ENCODE peak calls at places on chromosomes 1 and 21, in four cellular contexts. K is tibial artery, T is heart left ventricle, Z is GM06990. G is an unnamed sample.
A peak's percentile ranks its signal among the peaks of the same experiment; 100 is the strongest.

GRCh38 chr1:200317236-200317635 is 92.6 kb downstream of the ZNF281 start:
- DNase-seq in K (no peak), T (no peak), Z (no peak), G (no peak)

GRCh38 chr1:102089791-102090190 is 93.1 kb upstream of the OLFM3 start:
- DNase-seq in Z (no peak), K (no peak), T (no peak), G (no peak)

GRCh38 chr1:3515774-3516480 is 61.5 kb downstream of the ARHGEF16 start:
- DNase-seq in T (no peak), K (no peak), Z (no peak), G (no peak)

GRCh38 chr1:8597455-8597854 is 220.0 kb downstream of the RERE start:
- DNase-seq in Z (no peak), T (no peak), K (no peak), G (no peak)

GRCh38 chr1:143735764-143736461 is 235.9 kb downstream of the FAM72C start:
- DNase-seq in T (no peak), Z (peak; percentile 0), K (no peak), G (peak; percentile 77)

GRCh38 chr1:204302769-204303168 is 57.0 kb downstream of the PLEKHA6 start:
- DNase-seq in T (no peak), Z (no peak), K (no peak), G (no peak)

GRCh38 chr1:98133151-98133550 is 212.3 kb upstream of the DPYD start:
- DNase-seq in K (no peak), Z (no peak), T (no peak), G (no peak)

GRCh38 chr1:100188617-100189016 is 10.6 kb upstream of the LRRC39 start:
- DNase-seq in K (no peak), T (peak; percentile 39), Z (peak; percentile 30), G (peak; percentile 73)

GRCh38 chr1:43414634-43415223 is 25.0 kb downstream of the SZT2 start:
- DNase-seq in T (no peak), K (peak; percentile 64), Z (no peak), G (peak; percentile 57)

GRCh38 chr1:33985656-33986055 is 121.8 kb downstream of the HMGB4 start:
- DNase-seq in T (no peak), K (peak; percentile 27), Z (no peak), G (no peak)

GRCh38 chr1:227560814-227561213 is 2.5 kb upstream of the ZNF678 start:
- DNase-seq in Z (no peak), T (peak; percentile 32), K (no peak), G (no peak)

GRCh38 chr1:235199441-235199840 is 38.4 kb upstream of the RBM34 start:
- DNase-seq in Z (no peak), K (no peak), T (no peak), G (no peak)

GRCh38 chr1:166197141-166197540 is 30.3 kb upstream of the FAM78B start:
- DNase-seq in Z (no peak), K (no peak), T (no peak), G (no peak)

GRCh38 chr1:216095400-216095799 is 327.8 kb downstream of the USH2A start:
- DNase-seq in K (no peak), T (no peak), Z (no peak), G (no peak)

GRCh38 chr1:53292690-53293089 is 35.2 kb downstream of the LRP8 start:
- DNase-seq in Z (peak; percentile 27), T (no peak), K (no peak), G (no peak)

GRCh38 chr1:209844695-209845404 is 17.1 kb downstream of the UTP25 start:
- DNase-seq in K (no peak), Z (no peak), T (no peak), G (no peak)

GRCh38 chr1:178607718-178608408 is 95.0 kb downstream of the TEX35 start:
- DNase-seq in Z (peak; percentile 65), T (no peak), K (no peak), G (no peak)

GRCh38 chr1:180424848-180425457 is 77.4 kb downstream of the ACBD6 start:
- DNase-seq in Z (no peak), T (no peak), K (no peak), G (peak; percentile 26)

GRCh38 chr1:150764617-150765090 is 924 bp downstream of the CTSS start:
- DNase-seq in K (no peak), Z (peak; percentile 15), T (no peak), G (no peak)

GRCh38 chr1:214685906-214686305 is 82.9 kb downstream of the CENPF start:
- DNase-seq in T (no peak), Z (no peak), K (no peak), G (no peak)

GRCh38 chr1:202122639-202123335 is at the start of gene GPR37L1:
- DNase-seq in K (peak; percentile 50), T (peak; percentile 60), Z (no peak), G (peak; percentile 80)

GRCh38 chr1:163147019-163147418 is 55.7 kb downstream of the RGS5 start:
- DNase-seq in K (no peak), Z (no peak), T (no peak), G (peak; percentile 55)

GRCh38 chr1:79550402-79550801 is 543.9 kb upstream of the ADGRL4 start:
- DNase-seq in T (no peak), Z (no peak), K (no peak), G (no peak)

GRCh38 chr1:30823627-30823968 is 66.0 kb upstream of the LAPTM5 start:
- DNase-seq in T (no peak), K (no peak), Z (no peak), G (no peak)

GRCh38 chr1:59699227-59699847 is 115.4 kb upstream of the HOOK1 start:
- DNase-seq in K (no peak), Z (no peak), T (no peak), G (no peak)

GRCh38 chr1:15948600-15949452 is 27.1 kb downstream of the ZBTB17 start:
- DNase-seq in Z (no peak), K (peak; percentile 89), T (peak; percentile 80), G (no peak)

GRCh38 chr1:215635827-215636226 is 68.7 kb downstream of the KCTD3 start:
- DNase-seq in T (no peak), K (no peak), Z (no peak), G (no peak)

GRCh38 chr1:21935393-21935804 is 1.7 kb downstream of the HSPG2 start:
- DNase-seq in Z (no peak), K (no peak), T (peak; percentile 35), G (no peak)

GRCh38 chr1:205458777-205459566 is 3.1 kb upstream of the BLACAT1 start:
- DNase-seq in Z (no peak), K (no peak), T (no peak), G (no peak)

GRCh38 chr1:35533596-35533995 is 23.6 kb downstream of the KIAA0319L start:
- DNase-seq in Z (no peak), T (no peak), K (no peak), G (no peak)

GRCh38 chr1:212774584-212774983 is 17.0 kb downstream of the NSL1 start:
- DNase-seq in Z (no peak), K (no peak), T (no peak), G (no peak)

GRCh38 chr1:112251766-112252506 is 144.1 kb upstream of the CTTNBP2NL start:
- DNase-seq in Z (no peak), T (no peak), K (peak; percentile 25), G (no peak)

GRCh38 chr1:233005703-233006102 is 55.3 kb downstream of the NTPCR start:
- DNase-seq in K (no peak), T (no peak), Z (no peak), G (no peak)

GRCh38 chr21:26572668-26573381 is at the start of gene CYYR1:
- DNase-seq in K (no peak), T (no peak), Z (no peak), G (no peak)

GRCh38 chr1:234839663-234840062 is 229.7 kb upstream of the IRF2BP2 start:
- DNase-seq in K (no peak), T (no peak), Z (no peak), G (no peak)

GRCh38 chr1:233543338-233544255 is 70.3 kb upstream of the KCNK1 start:
- DNase-seq in T (no peak), K (no peak), Z (no peak), G (peak; percentile 14)

GRCh38 chr21:25513810-25514209 is 93.5 kb downstream of the MRPL39 start:
- DNase-seq in T (no peak), Z (no peak), K (no peak), G (no peak)

GRCh38 chr1:206110161-206110560 is 7.0 kb downstream of the AVPR1B start:
- DNase-seq in K (no peak), T (no peak), Z (no peak), G (no peak)

GRCh38 chr1:65176071-65176470 is 28.1 kb downstream of the AK4 start:
- DNase-seq in T (no peak), Z (no peak), K (no peak), G (no peak)

GRCh38 chr1:118951270-118951936 is 36.7 kb downstream of the TBX15 start:
- DNase-seq in Z (no peak), K (no peak), T (no peak), G (no peak)
- TF ChIP-seq CTCF in Z (no peak), K (no peak), T (no peak), G (no peak)

DNA sequence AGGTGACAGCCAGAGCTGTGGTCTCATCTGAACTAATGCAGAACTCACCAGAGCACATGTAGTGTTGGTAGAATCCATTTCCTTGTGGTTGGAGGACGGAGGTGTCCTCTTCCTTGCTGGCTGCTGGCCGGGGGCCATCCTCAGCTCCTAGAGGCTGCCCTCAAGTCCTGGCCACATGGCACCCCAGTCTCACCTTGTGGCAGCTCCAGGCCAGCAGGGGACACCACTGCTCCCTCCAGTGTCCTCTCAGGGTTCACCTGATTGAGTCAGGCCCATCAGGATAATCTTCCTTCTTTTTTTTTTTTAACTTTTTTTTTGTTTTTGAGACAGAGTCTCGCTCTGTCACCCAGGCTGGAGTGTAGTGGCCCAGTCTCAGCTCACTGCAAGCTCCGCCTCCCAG is 2.9 kb downstream of the KCNE1 start:
- DNase-seq in Z (no peak), K (no peak), T (no peak), G (no peak)
- TF ChIP-seq CTCF in Z (peak; percentile 55), K (peak; percentile 9), T (peak; percentile 26), G (no peak)

DNA sequence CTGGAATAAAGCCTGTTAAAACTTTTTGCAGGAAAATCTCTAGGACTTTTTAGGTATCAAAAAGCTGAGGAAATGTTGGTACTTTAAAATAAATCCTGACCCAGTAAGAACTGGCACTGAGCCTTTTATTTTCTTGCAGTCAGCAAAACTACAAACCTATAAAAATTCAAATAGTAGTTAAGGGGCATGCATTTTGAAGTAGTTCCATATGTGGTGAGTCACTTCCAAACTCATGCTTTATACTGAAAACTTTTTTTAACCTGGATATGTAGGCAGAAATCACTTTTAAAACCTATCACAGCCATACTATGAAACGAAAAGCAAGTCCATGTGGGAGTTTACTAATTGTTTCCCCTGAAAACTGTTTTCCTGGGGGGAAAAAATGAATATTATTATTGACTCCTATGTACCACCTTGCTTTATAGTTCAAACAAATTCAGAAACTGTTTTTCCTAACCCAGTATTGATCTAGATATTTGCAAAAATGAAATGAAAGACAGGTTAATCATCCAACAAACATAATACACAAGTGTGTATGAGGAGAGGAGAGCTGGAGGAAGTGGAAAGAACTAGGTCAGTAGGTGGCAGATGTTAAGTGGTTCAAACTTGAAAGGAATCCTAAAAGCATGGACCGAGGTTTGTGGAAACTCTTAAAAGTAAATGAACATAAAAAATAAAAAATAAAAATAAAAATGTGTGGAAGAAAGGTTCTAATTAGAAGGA is 30.5 kb downstream of the NRIP1 start:
- DNase-seq in K (no peak), Z (no peak), T (no peak), G (no peak)
- TF ChIP-seq CTCF in K (no peak), Z (no peak), T (no peak), G (no peak)

DNA sequence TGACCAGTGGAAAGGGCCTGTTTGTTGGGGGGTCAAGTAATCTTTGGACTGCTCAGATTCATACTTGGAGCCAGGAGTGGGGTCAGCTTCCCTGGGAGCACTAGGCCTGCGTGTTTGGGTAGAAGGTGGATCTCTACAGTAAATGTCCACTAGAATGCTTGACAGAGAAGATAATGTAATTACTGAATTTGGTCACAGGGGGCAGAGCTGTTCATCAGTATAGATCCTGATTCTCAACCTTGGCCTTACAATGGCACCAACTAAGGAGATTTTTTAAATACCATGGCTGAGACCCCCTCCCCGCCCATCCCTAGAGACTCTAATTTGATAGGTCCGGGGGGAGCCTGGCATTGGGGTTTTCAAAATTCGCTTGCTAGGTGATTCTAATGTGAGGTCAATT is 217.5 kb upstream of the PLXNA2 start:
- DNase-seq in T (no peak), Z (no peak), K (no peak), G (no peak)
- TF ChIP-seq CTCF in T (peak; percentile 19), Z (peak; percentile 37), K (no peak), G (peak; percentile 40)